ENCODE peak calls at places on chromosomes 3 and 15, in seven cellular contexts. One of them, this sample, is unnamed.
A peak's percentile ranks its signal among the peaks of the same experiment; 100 is the strongest.

GRCh38 chr15:64151727-64152506 is at the start of gene SNX22:
- DNase-seq in A549: no peak
- DNase-seq in GM12878: no peak
- DNase-seq in spleen: peak; percentile 86
- DNase-seq in breast epithelium: no peak
- DNase-seq in CD4-positive, alpha-beta memory T cell: peak; percentile 39
- DNase-seq in prostate gland: no peak
- DNase-seq in this sample: no peak

GRCh38 chr3:158465074-158465473 is 105.9 kb upstream of the MLF1 start:
- DNase-seq in GM12878: peak; percentile 11
- DNase-seq in prostate gland: no peak
- DNase-seq in breast epithelium: no peak
- DNase-seq in spleen: no peak
- DNase-seq in CD4-positive, alpha-beta memory T cell: no peak
- DNase-seq in A549: no peak
- DNase-seq in this sample: no peak

GRCh38 chr15:37824717-37825382 is 109.6 kb upstream of the TMCO5A start:
- DNase-seq in GM12878: no peak
- DNase-seq in breast epithelium: no peak
- DNase-seq in spleen: no peak
- DNase-seq in prostate gland: no peak
- DNase-seq in CD4-positive, alpha-beta memory T cell: no peak
- DNase-seq in A549: peak; percentile 15
- DNase-seq in this sample: no peak

GRCh38 chr3:85297291-85297690 is 338.5 kb downstream of the CADM2 start:
- DNase-seq in A549: no peak
- DNase-seq in spleen: no peak
- DNase-seq in prostate gland: no peak
- DNase-seq in CD4-positive, alpha-beta memory T cell: no peak
- DNase-seq in GM12878: no peak
- DNase-seq in breast epithelium: no peak
- DNase-seq in this sample: no peak

GRCh38 chr15:84685304-84685703 is 27.3 kb upstream of the NMB start:
- DNase-seq in A549: no peak
- DNase-seq in GM12878: no peak
- DNase-seq in spleen: no peak
- DNase-seq in breast epithelium: no peak
- DNase-seq in prostate gland: no peak
- DNase-seq in CD4-positive, alpha-beta memory T cell: no peak
- DNase-seq in this sample: no peak

GRCh38 chr3:98972155-98972554 is 70.7 kb upstream of the DCBLD2 start:
- DNase-seq in CD4-positive, alpha-beta memory T cell: no peak
- DNase-seq in A549: no peak
- DNase-seq in spleen: no peak
- DNase-seq in prostate gland: no peak
- DNase-seq in GM12878: no peak
- DNase-seq in breast epithelium: no peak
- DNase-seq in this sample: no peak

GRCh38 chr15:70701891-70702568 is 61.3 kb downstream of the UACA start:
- DNase-seq in GM12878: no peak
- DNase-seq in prostate gland: no peak
- DNase-seq in breast epithelium: no peak
- DNase-seq in spleen: no peak
- DNase-seq in A549: peak; percentile 37
- DNase-seq in CD4-positive, alpha-beta memory T cell: no peak
- DNase-seq in this sample: no peak

GRCh38 chr3:38606561-38606960 is 42.9 kb downstream of the SCN5A start:
- DNase-seq in CD4-positive, alpha-beta memory T cell: no peak
- DNase-seq in spleen: peak; percentile 43
- DNase-seq in A549: no peak
- DNase-seq in GM12878: no peak
- DNase-seq in prostate gland: no peak
- DNase-seq in breast epithelium: no peak
- DNase-seq in this sample: no peak

GRCh38 chr3:124467980-124468902 is 262.0 kb upstream of the UMPS start:
- DNase-seq in prostate gland: peak; percentile 17
- DNase-seq in GM12878: no peak
- DNase-seq in breast epithelium: no peak
- DNase-seq in A549: peak; percentile 65
- DNase-seq in spleen: no peak
- DNase-seq in CD4-positive, alpha-beta memory T cell: no peak
- DNase-seq in this sample: peak; percentile 35

GRCh38 chr15:64044315-64045105 is 1.8 kb downstream of the DAPK2 start:
- DNase-seq in prostate gland: no peak
- DNase-seq in GM12878: peak; percentile 71
- DNase-seq in breast epithelium: no peak
- DNase-seq in spleen: no peak
- DNase-seq in A549: no peak
- DNase-seq in CD4-positive, alpha-beta memory T cell: no peak
- DNase-seq in this sample: no peak

GRCh38 chr3:190089711-190090110 is 31.0 kb downstream of the P3H2 start:
- DNase-seq in breast epithelium: no peak
- DNase-seq in prostate gland: no peak
- DNase-seq in GM12878: peak; percentile 59
- DNase-seq in A549: no peak
- DNase-seq in spleen: no peak
- DNase-seq in CD4-positive, alpha-beta memory T cell: no peak
- DNase-seq in this sample: no peak

GRCh38 chr3:150451329-150452084 is 43.4 kb downstream of the TSC22D2 start:
- DNase-seq in GM12878: no peak
- DNase-seq in prostate gland: no peak
- DNase-seq in breast epithelium: no peak
- DNase-seq in CD4-positive, alpha-beta memory T cell: no peak
- DNase-seq in A549: no peak
- DNase-seq in spleen: no peak
- DNase-seq in this sample: no peak

GRCh38 chr15:55907797-55908196 is 85.6 kb downstream of the NEDD4 start:
- DNase-seq in A549: peak; percentile 73
- DNase-seq in CD4-positive, alpha-beta memory T cell: no peak
- DNase-seq in spleen: no peak
- DNase-seq in prostate gland: no peak
- DNase-seq in breast epithelium: no peak
- DNase-seq in GM12878: no peak
- DNase-seq in this sample: no peak

GRCh38 chr3:113035387-113035982 is 44.7 kb downstream of the GTPBP8 start:
- DNase-seq in prostate gland: peak; percentile 47
- DNase-seq in A549: peak; percentile 64
- DNase-seq in breast epithelium: no peak
- DNase-seq in CD4-positive, alpha-beta memory T cell: peak; percentile 39
- DNase-seq in GM12878: no peak
- DNase-seq in spleen: no peak
- DNase-seq in this sample: peak; percentile 51

GRCh38 chr15:33737687-33738606 is 230.3 kb upstream of the CHRM5 start:
- DNase-seq in GM12878: no peak
- DNase-seq in spleen: no peak
- DNase-seq in breast epithelium: no peak
- DNase-seq in CD4-positive, alpha-beta memory T cell: peak; percentile 2
- DNase-seq in A549: peak; percentile 80
- DNase-seq in prostate gland: peak; percentile 25
- DNase-seq in this sample: no peak

GRCh38 chr3:79019924-79020173 is 747.9 kb downstream of the ROBO1 start:
- DNase-seq in spleen: no peak
- DNase-seq in breast epithelium: no peak
- DNase-seq in GM12878: no peak
- DNase-seq in CD4-positive, alpha-beta memory T cell: no peak
- DNase-seq in A549: no peak
- DNase-seq in prostate gland: no peak
- DNase-seq in this sample: no peak

GRCh38 chr15:87871130-87871737 is 385.3 kb downstream of the NTRK3 start:
- DNase-seq in A549: no peak
- DNase-seq in GM12878: no peak
- DNase-seq in breast epithelium: no peak
- DNase-seq in spleen: no peak
- DNase-seq in prostate gland: no peak
- DNase-seq in CD4-positive, alpha-beta memory T cell: no peak
- DNase-seq in this sample: no peak

GRCh38 chr15:49675051-49675450 is 54.2 kb downstream of the DTWD1 start:
- DNase-seq in prostate gland: no peak
- DNase-seq in GM12878: no peak
- DNase-seq in breast epithelium: no peak
- DNase-seq in spleen: no peak
- DNase-seq in A549: peak; percentile 18
- DNase-seq in CD4-positive, alpha-beta memory T cell: no peak
- DNase-seq in this sample: no peak

GRCh38 chr15:32641517-32642059 is at the start of gene SCG5:
- DNase-seq in CD4-positive, alpha-beta memory T cell: no peak
- DNase-seq in prostate gland: no peak
- DNase-seq in breast epithelium: no peak
- DNase-seq in A549: no peak
- DNase-seq in GM12878: no peak
- DNase-seq in spleen: no peak
- DNase-seq in this sample: no peak

GRCh38 chr15:19956124-19956796 is 585.3 kb downstream of the GOLGA6L6 start:
- DNase-seq in GM12878: no peak
- DNase-seq in spleen: peak; percentile 49
- DNase-seq in prostate gland: no peak
- DNase-seq in CD4-positive, alpha-beta memory T cell: no peak
- DNase-seq in A549: no peak
- DNase-seq in breast epithelium: no peak
- DNase-seq in this sample: no peak

GRCh38 chr3:42166214-42166613 is 75.1 kb downstream of the TRAK1 start:
- DNase-seq in A549: no peak
- DNase-seq in breast epithelium: no peak
- DNase-seq in GM12878: no peak
- DNase-seq in CD4-positive, alpha-beta memory T cell: no peak
- DNase-seq in spleen: no peak
- DNase-seq in prostate gland: peak; percentile 24
- DNase-seq in this sample: no peak
- H3K4me1 ChIP-seq in A549: peaks cover 20% of the 10 kb centered on the region
- H3K4me1 ChIP-seq in breast epithelium: peaks cover 16% of the 10 kb centered on the region
- H3K4me1 ChIP-seq in GM12878: peaks cover 20% of the 10 kb centered on the region
- H3K4me1 ChIP-seq in CD4-positive, alpha-beta memory T cell: no peaks in the 10 kb centered on the region
- H3K4me1 ChIP-seq in spleen: peaks cover 66% of the 10 kb centered on the region
- H3K4me1 ChIP-seq in prostate gland: peaks cover 4% of the 10 kb centered on the region
- H3K4me1 ChIP-seq in this sample: peaks cover 15% of the 10 kb centered on the region

DNA sequence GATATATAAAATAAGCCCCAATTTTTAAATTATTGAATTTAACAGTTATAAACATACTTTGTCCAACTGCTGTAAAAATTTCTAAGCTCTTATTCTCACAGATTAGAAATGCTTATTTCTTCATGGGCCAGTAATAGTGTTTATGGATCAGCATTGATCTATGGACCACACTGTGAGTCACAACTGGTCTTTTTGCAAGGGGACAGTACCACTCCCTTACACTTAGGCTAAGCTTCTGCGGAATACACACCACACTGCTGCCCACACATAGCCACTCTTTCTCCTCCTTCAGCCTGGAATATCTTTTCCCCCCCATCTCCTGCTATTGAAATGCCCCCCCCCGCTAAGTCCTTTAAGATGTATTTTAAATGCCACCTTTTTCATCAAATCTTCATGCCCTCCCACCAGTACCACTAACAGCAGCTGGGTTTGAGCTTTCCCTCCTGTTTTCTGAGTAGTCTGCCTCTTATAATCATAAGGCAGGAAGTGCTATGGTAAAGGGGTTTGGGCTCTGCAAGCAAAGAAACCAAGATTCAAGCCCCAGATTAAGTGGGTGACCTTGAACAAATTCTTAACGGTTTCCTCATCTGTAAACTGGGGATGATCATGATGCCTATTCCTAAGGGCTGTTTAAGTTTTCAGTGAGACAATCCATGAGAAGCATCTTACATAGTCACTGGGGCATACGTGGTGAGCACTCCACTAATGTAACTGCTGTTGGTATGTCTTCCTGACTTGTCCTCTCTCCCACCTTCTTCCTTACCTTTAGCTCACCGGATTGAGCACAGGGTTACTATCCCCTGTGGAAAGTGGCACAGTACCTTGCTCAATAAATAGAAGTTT is 69.2 kb downstream of the DCUN1D1 start:
- DNase-seq in GM12878: no peak
- DNase-seq in spleen: no peak
- DNase-seq in prostate gland: no peak
- DNase-seq in breast epithelium: no peak
- DNase-seq in CD4-positive, alpha-beta memory T cell: no peak
- DNase-seq in A549: no peak
- DNase-seq in this sample: no peak
- H3K4me1 ChIP-seq in GM12878: peaks cover 15% of the 10 kb centered on the region
- H3K4me1 ChIP-seq in spleen: peaks cover 6% of the 10 kb centered on the region
- H3K4me1 ChIP-seq in prostate gland: no peaks in the 10 kb centered on the region
- H3K4me1 ChIP-seq in breast epithelium: no peaks in the 10 kb centered on the region
- H3K4me1 ChIP-seq in CD4-positive, alpha-beta memory T cell: peaks cover 51% of the 10 kb centered on the region
- H3K4me1 ChIP-seq in A549: peaks cover 4% of the 10 kb centered on the region
- H3K4me1 ChIP-seq in this sample: no peaks in the 10 kb centered on the region

GRCh38 chr3:127261925-127262324 is 25.9 kb downstream of the PRR20G start:
- DNase-seq in GM12878: no peak
- DNase-seq in breast epithelium: no peak
- DNase-seq in CD4-positive, alpha-beta memory T cell: no peak
- DNase-seq in prostate gland: no peak
- DNase-seq in spleen: no peak
- DNase-seq in A549: no peak
- DNase-seq in this sample: no peak
- H3K4me1 ChIP-seq in GM12878: no peaks in the 10 kb centered on the region
- H3K4me1 ChIP-seq in breast epithelium: no peaks in the 10 kb centered on the region
- H3K4me1 ChIP-seq in CD4-positive, alpha-beta memory T cell: no peaks in the 10 kb centered on the region
- H3K4me1 ChIP-seq in prostate gland: no peaks in the 10 kb centered on the region
- H3K4me1 ChIP-seq in spleen: peaks cover 3% of the 10 kb centered on the region
- H3K4me1 ChIP-seq in A549: no peaks in the 10 kb centered on the region
- H3K4me1 ChIP-seq in this sample: no peaks in the 10 kb centered on the region

GRCh38 chr15:31361764-31362120 is 35.1 kb downstream of the KLF13 start:
- DNase-seq in prostate gland: no peak
- DNase-seq in breast epithelium: no peak
- DNase-seq in A549: no peak
- DNase-seq in CD4-positive, alpha-beta memory T cell: no peak
- DNase-seq in spleen: no peak
- DNase-seq in GM12878: no peak
- DNase-seq in this sample: no peak

GRCh38 chr15:31364301-31365031 is 37.8 kb downstream of the KLF13 start:
- DNase-seq in spleen: peak; percentile 86
- DNase-seq in prostate gland: no peak
- DNase-seq in A549: no peak
- DNase-seq in GM12878: no peak
- DNase-seq in CD4-positive, alpha-beta memory T cell: no peak
- DNase-seq in breast epithelium: no peak
- DNase-seq in this sample: no peak

GRCh38 chr15:31360843-31361763 is 34.5 kb downstream of the KLF13 start:
- DNase-seq in CD4-positive, alpha-beta memory T cell: peak; percentile 95
- DNase-seq in spleen: peak; percentile 97
- DNase-seq in prostate gland: no peak
- DNase-seq in GM12878: no peak
- DNase-seq in breast epithelium: no peak
- DNase-seq in A549: no peak
- DNase-seq in this sample: peak; percentile 60

GRCh38 chr15:31362121-31362520 is 35.5 kb downstream of the KLF13 start:
- DNase-seq in breast epithelium: no peak
- DNase-seq in spleen: no peak
- DNase-seq in GM12878: no peak
- DNase-seq in prostate gland: no peak
- DNase-seq in A549: no peak
- DNase-seq in CD4-positive, alpha-beta memory T cell: no peak
- DNase-seq in this sample: no peak

DNA sequence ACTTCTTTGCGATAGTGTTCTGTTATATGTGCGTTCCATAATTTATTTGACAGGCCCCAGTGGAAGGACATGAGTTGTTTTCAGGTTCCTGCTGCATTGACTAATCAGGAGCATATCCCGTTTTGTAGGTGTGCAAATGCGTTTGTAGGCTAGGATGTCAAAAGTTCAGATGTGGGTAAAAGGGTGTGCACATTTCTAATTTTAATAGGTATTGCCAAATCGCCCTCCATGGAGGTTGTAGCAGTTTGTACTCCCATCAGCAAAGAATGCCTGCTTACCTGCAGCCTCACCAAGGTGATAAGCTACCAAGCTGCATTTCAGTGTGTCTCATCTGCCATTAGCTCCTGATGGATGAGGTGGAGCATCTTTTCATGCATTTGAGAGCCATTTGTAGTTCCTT is 36.3 kb downstream of the KLF13 start:
- DNase-seq in breast epithelium: no peak
- DNase-seq in spleen: no peak
- DNase-seq in CD4-positive, alpha-beta memory T cell: no peak
- DNase-seq in A549: no peak
- DNase-seq in prostate gland: no peak
- DNase-seq in GM12878: no peak
- DNase-seq in this sample: no peak
- H3K4me1 ChIP-seq in breast epithelium: peaks cover 16% of the 10 kb centered on the region
- H3K4me1 ChIP-seq in spleen: peaks cover 100% of the 10 kb centered on the region
- H3K4me1 ChIP-seq in CD4-positive, alpha-beta memory T cell: peaks cover 99% of the 10 kb centered on the region
- H3K4me1 ChIP-seq in A549: peaks cover 14% of the 10 kb centered on the region
- H3K4me1 ChIP-seq in prostate gland: peaks cover 11% of the 10 kb centered on the region
- H3K4me1 ChIP-seq in GM12878: peaks cover 83% of the 10 kb centered on the region
- H3K4me1 ChIP-seq in this sample: peaks cover 68% of the 10 kb centered on the region